ENCODE peak calls at places on chromosome 20, in ten cellular contexts. One of them, this sample, is unnamed.

GRCh38 chr20:61608275-61609085 is 356.4 kb downstream of the CDH4 start:
- DNase-seq in EL: peak
- DNase-seq in activated CD4-positive, alpha-beta T cell treated with anti-CD3 and anti-CD28 coated beads, Interleukin-2, amount 50 U/mL, for 1 hour: no peak
- DNase-seq in stomach: no peak
- DNase-seq in HT1080: peak
- DNase-seq in substantia nigra: no peak
- DNase-seq in renal cortical epithelial cell: no peak
- DNase-seq in SK-MEL-5: no peak
- DNase-seq in cardiac muscle cell: peak
- DNase-seq in KBM-7: peak
- DNase-seq in this sample: no peak

GRCh38 chr20:38337561-38338140 is 8.6 kb upstream of the LBP start:
- DNase-seq in EL: peak
- DNase-seq in activated CD4-positive, alpha-beta T cell treated with anti-CD3 and anti-CD28 coated beads, Interleukin-2, amount 50 U/mL, for 1 hour: no peak
- DNase-seq in stomach: no peak
- DNase-seq in HT1080: peak
- DNase-seq in substantia nigra: no peak
- DNase-seq in renal cortical epithelial cell: peak
- DNase-seq in SK-MEL-5: peak
- DNase-seq in cardiac muscle cell: peak
- DNase-seq in KBM-7: peak
- DNase-seq in this sample: peak

GRCh38 chr20:57414867-57415592 is 23.8 kb downstream of the RBM38 start:
- DNase-seq in EL: peak
- DNase-seq in activated CD4-positive, alpha-beta T cell treated with anti-CD3 and anti-CD28 coated beads, Interleukin-2, amount 50 U/mL, for 1 hour: no peak
- DNase-seq in stomach: no peak
- DNase-seq in HT1080: no peak
- DNase-seq in substantia nigra: no peak
- DNase-seq in renal cortical epithelial cell: no peak
- DNase-seq in SK-MEL-5: no peak
- DNase-seq in cardiac muscle cell: peak
- DNase-seq in KBM-7: no peak
- DNase-seq in this sample: no peak

GRCh38 chr20:44450279-44450937 is 25.3 kb upstream of the TTPAL start:
- DNase-seq in EL: no peak
- DNase-seq in activated CD4-positive, alpha-beta T cell treated with anti-CD3 and anti-CD28 coated beads, Interleukin-2, amount 50 U/mL, for 1 hour: no peak
- DNase-seq in stomach: no peak
- DNase-seq in HT1080: no peak
- DNase-seq in substantia nigra: no peak
- DNase-seq in renal cortical epithelial cell: no peak
- DNase-seq in SK-MEL-5: no peak
- DNase-seq in cardiac muscle cell: no peak
- DNase-seq in KBM-7: no peak
- DNase-seq in this sample: no peak

GRCh38 chr20:45987108-45987780 is 15.2 kb upstream of the ZNF335 start:
- DNase-seq in EL: peak
- DNase-seq in activated CD4-positive, alpha-beta T cell treated with anti-CD3 and anti-CD28 coated beads, Interleukin-2, amount 50 U/mL, for 1 hour: peak
- DNase-seq in stomach: peak
- DNase-seq in HT1080: peak
- DNase-seq in substantia nigra: peak
- DNase-seq in renal cortical epithelial cell: no peak
- DNase-seq in SK-MEL-5: peak
- DNase-seq in cardiac muscle cell: peak
- DNase-seq in KBM-7: peak
- DNase-seq in this sample: peak

GRCh38 chr20:59084041-59084841 is 41.7 kb upstream of the PRELID3B start:
- DNase-seq in EL: no peak
- DNase-seq in activated CD4-positive, alpha-beta T cell treated with anti-CD3 and anti-CD28 coated beads, Interleukin-2, amount 50 U/mL, for 1 hour: no peak
- DNase-seq in stomach: peak
- DNase-seq in HT1080: no peak
- DNase-seq in substantia nigra: no peak
- DNase-seq in renal cortical epithelial cell: no peak
- DNase-seq in SK-MEL-5: no peak
- DNase-seq in cardiac muscle cell: no peak
- DNase-seq in KBM-7: no peak
- DNase-seq in this sample: no peak

GRCh38 chr20:59035381-59035780 is 3.2 kb upstream of the ATP5F1E start:
- DNase-seq in EL: no peak
- DNase-seq in activated CD4-positive, alpha-beta T cell treated with anti-CD3 and anti-CD28 coated beads, Interleukin-2, amount 50 U/mL, for 1 hour: no peak
- DNase-seq in stomach: no peak
- DNase-seq in HT1080: no peak
- DNase-seq in substantia nigra: no peak
- DNase-seq in renal cortical epithelial cell: no peak
- DNase-seq in SK-MEL-5: no peak
- DNase-seq in cardiac muscle cell: no peak
- DNase-seq in KBM-7: no peak
- DNase-seq in this sample: no peak

GRCh38 chr20:11777387-11777786 is 140.3 kb upstream of the BTBD3 start:
- DNase-seq in EL: no peak
- DNase-seq in activated CD4-positive, alpha-beta T cell treated with anti-CD3 and anti-CD28 coated beads, Interleukin-2, amount 50 U/mL, for 1 hour: no peak
- DNase-seq in stomach: no peak
- DNase-seq in HT1080: no peak
- DNase-seq in substantia nigra: no peak
- DNase-seq in renal cortical epithelial cell: no peak
- DNase-seq in SK-MEL-5: no peak
- DNase-seq in cardiac muscle cell: no peak
- DNase-seq in KBM-7: no peak
- DNase-seq in this sample: no peak

GRCh38 chr20:34069341-34070078 is 42.5 kb downstream of the EIF2S2 start:
- DNase-seq in EL: peak
- DNase-seq in activated CD4-positive, alpha-beta T cell treated with anti-CD3 and anti-CD28 coated beads, Interleukin-2, amount 50 U/mL, for 1 hour: peak
- DNase-seq in stomach: peak
- DNase-seq in HT1080: peak
- DNase-seq in substantia nigra: peak
- DNase-seq in renal cortical epithelial cell: peak
- DNase-seq in SK-MEL-5: peak
- DNase-seq in cardiac muscle cell: peak
- DNase-seq in KBM-7: peak
- DNase-seq in this sample: peak

GRCh38 chr20:23084282-23084844 is 1.8 kb downstream of the CD93 start:
- DNase-seq in EL: no peak
- DNase-seq in activated CD4-positive, alpha-beta T cell treated with anti-CD3 and anti-CD28 coated beads, Interleukin-2, amount 50 U/mL, for 1 hour: no peak
- DNase-seq in stomach: no peak
- DNase-seq in HT1080: no peak
- DNase-seq in substantia nigra: no peak
- DNase-seq in renal cortical epithelial cell: no peak
- DNase-seq in SK-MEL-5: no peak
- DNase-seq in cardiac muscle cell: no peak
- DNase-seq in KBM-7: no peak
- DNase-seq in this sample: no peak

GRCh38 chr20:25058797-25059486 is 1.0 kb upstream of the ACSS1 start:
- DNase-seq in EL: no peak
- DNase-seq in activated CD4-positive, alpha-beta T cell treated with anti-CD3 and anti-CD28 coated beads, Interleukin-2, amount 50 U/mL, for 1 hour: no peak
- DNase-seq in stomach: peak
- DNase-seq in HT1080: no peak
- DNase-seq in substantia nigra: no peak
- DNase-seq in renal cortical epithelial cell: no peak
- DNase-seq in SK-MEL-5: peak
- DNase-seq in cardiac muscle cell: peak
- DNase-seq in KBM-7: peak
- DNase-seq in this sample: no peak

GRCh38 chr20:51417245-51417560 is 125.3 kb downstream of the NFATC2 start:
- DNase-seq in EL: no peak
- DNase-seq in activated CD4-positive, alpha-beta T cell treated with anti-CD3 and anti-CD28 coated beads, Interleukin-2, amount 50 U/mL, for 1 hour: no peak
- DNase-seq in stomach: no peak
- DNase-seq in HT1080: no peak
- DNase-seq in substantia nigra: no peak
- DNase-seq in renal cortical epithelial cell: no peak
- DNase-seq in SK-MEL-5: no peak
- DNase-seq in cardiac muscle cell: no peak
- DNase-seq in KBM-7: peak
- DNase-seq in this sample: no peak

GRCh38 chr20:2449386-2449785 is 21.2 kb downstream of the SNRPB start:
- DNase-seq in EL: no peak
- DNase-seq in activated CD4-positive, alpha-beta T cell treated with anti-CD3 and anti-CD28 coated beads, Interleukin-2, amount 50 U/mL, for 1 hour: no peak
- DNase-seq in stomach: no peak
- DNase-seq in HT1080: no peak
- DNase-seq in substantia nigra: no peak
- DNase-seq in renal cortical epithelial cell: no peak
- DNase-seq in SK-MEL-5: no peak
- DNase-seq in cardiac muscle cell: no peak
- DNase-seq in KBM-7: no peak
- DNase-seq in this sample: no peak

GRCh38 chr20:11178946-11179654 is 505.3 kb upstream of the JAG1 start:
- DNase-seq in EL: peak
- DNase-seq in activated CD4-positive, alpha-beta T cell treated with anti-CD3 and anti-CD28 coated beads, Interleukin-2, amount 50 U/mL, for 1 hour: no peak
- DNase-seq in stomach: no peak
- DNase-seq in HT1080: peak
- DNase-seq in substantia nigra: no peak
- DNase-seq in renal cortical epithelial cell: peak
- DNase-seq in SK-MEL-5: peak
- DNase-seq in cardiac muscle cell: peak
- DNase-seq in KBM-7: no peak
- DNase-seq in this sample: peak

GRCh38 chr20:37699202-37699601 is 5.4 kb downstream of the CTNNBL1 start:
- DNase-seq in EL: no peak
- DNase-seq in activated CD4-positive, alpha-beta T cell treated with anti-CD3 and anti-CD28 coated beads, Interleukin-2, amount 50 U/mL, for 1 hour: no peak
- DNase-seq in stomach: peak
- DNase-seq in HT1080: no peak
- DNase-seq in substantia nigra: no peak
- DNase-seq in renal cortical epithelial cell: no peak
- DNase-seq in SK-MEL-5: no peak
- DNase-seq in cardiac muscle cell: peak
- DNase-seq in KBM-7: no peak
- DNase-seq in this sample: no peak